ENCODE peak calls at places on chromosomes 6 and 20, in six cellular contexts. G, Y, Q, O, E and V are unnamed samples.

GRCh38 chr6:3345836-3346235 is 87.1 kb downstream of the PSMG4 start:
- DNase-seq in E (no peak), G (no peak), Y (no peak), Q (no peak), O (no peak), V (no peak)

GRCh38 chr6:79463721-79464120 is 73.5 kb downstream of the LCA5 start:
- DNase-seq in E (no peak), Q (no peak), Y (no peak), O (no peak), G (no peak), V (no peak)

GRCh38 chr6:32944265-32944664 is 3.4 kb upstream of the HLA-DMB start:
- DNase-seq in O (no peak), G (peak), Y (no peak), Q (no peak), E (peak), V (peak)

GRCh38 chr20:57791946-57792328 is 82.1 kb upstream of the PMEPA1 start:
- DNase-seq in E (no peak), Y (no peak), Q (no peak), G (no peak), O (no peak), V (no peak)

GRCh38 chr20:34472246-34472925 is 43.8 kb upstream of the DYNLRB1 start:
- DNase-seq in E (no peak), Y (no peak), Q (no peak), O (peak), G (no peak), V (no peak)

GRCh38 chr6:64750910-64751309 is 956.1 kb downstream of the EYS start:
- DNase-seq in E (no peak), O (no peak), G (no peak), Y (no peak), Q (no peak), V (no peak)

GRCh38 chr6:100673641-100674040 is 207.5 kb downstream of the ASCC3 start:
- DNase-seq in O (no peak), Y (no peak), E (no peak), G (no peak), Q (no peak), V (no peak)

GRCh38 chr6:4036581-4036980 is 42.4 kb downstream of the FAM217A start:
- DNase-seq in E (no peak), Y (no peak), O (no peak), Q (no peak), G (no peak), V (no peak)

GRCh38 chr20:57801046-57801445 is 91.2 kb upstream of the PMEPA1 start:
- DNase-seq in Q (no peak), O (no peak), Y (no peak), G (no peak), E (no peak), V (no peak)

GRCh38 chr6:130223508-130223907 is 757 bp upstream of the SAMD3 start:
- DNase-seq in O (no peak), E (peak), Y (no peak), Q (no peak), G (no peak), V (peak)

GRCh38 chr20:23366384-23366783 is 4.4 kb downstream of the GZF1 start:
- DNase-seq in Y (no peak), Q (no peak), G (no peak), E (no peak), O (no peak), V (no peak)

GRCh38 chr6:135182993-135183531 is 2.0 kb downstream of the MYB start:
- DNase-seq in E (no peak), Q (no peak), G (peak), O (peak), Y (no peak), V (peak)

GRCh38 chr6:116190550-116190949 is 63.3 kb downstream of the TSPYL4 start:
- DNase-seq in O (no peak), Q (no peak), E (no peak), Y (no peak), G (no peak), V (no peak)

GRCh38 chr6:30841644-30842504 is 42.4 kb upstream of the DDR1 start:
- DNase-seq in O (no peak), Y (no peak), G (peak), Q (no peak), E (no peak), V (no peak)

GRCh38 chr20:37673429-37673828 is 20.4 kb upstream of the CTNNBL1 start:
- DNase-seq in Q (no peak), O (no peak), E (no peak), Y (no peak), G (no peak), V (no peak)

GRCh38 chr6:134698228-134698627 is 251.7 kb downstream of the ALDH8A1 start:
- DNase-seq in E (no peak), Y (no peak), O (no peak), G (no peak), Q (no peak), V (no peak)

GRCh38 chr6:34241351-34242215 is 4.9 kb downstream of the HMGA1 start:
- DNase-seq in E (no peak), O (peak), Y (peak), G (no peak), Q (no peak), V (no peak)

GRCh38 chr20:62363920-62364851 is 2.9 kb downstream of the LAMA5 start:
- DNase-seq in Q (no peak), Y (peak), O (no peak), E (no peak), G (no peak), V (peak)

GRCh38 chr6:95364016-95364604 is 213.2 kb upstream of the MANEA start:
- DNase-seq in Q (peak), O (no peak), E (no peak), G (no peak), Y (no peak), V (no peak)

GRCh38 chr6:146598785-146599405 is at the start of gene ADGB:
- DNase-seq in Y (no peak), O (peak), G (peak), Q (peak), E (no peak), V (peak)

GRCh38 chr6:101845621-101846020 is 452.1 kb downstream of the GRIK2 start:
- DNase-seq in O (no peak), E (peak), G (no peak), Q (no peak), Y (no peak), V (no peak)
- TF ChIP-seq EP300 in O (no peak), E (no peak), G (no peak), Q (no peak), Y (no peak), V (no peak)

GRCh38 chr6:44042261-44043035 is 84.8 kb downstream of the MRPL14 start:
- DNase-seq in O (peak), Q (no peak), Y (peak), E (no peak), G (no peak), V (no peak)

GRCh38 chr6:44043036-44043478 is 84.2 kb downstream of the MRPL14 start:
- DNase-seq in O (no peak), E (no peak), G (no peak), Q (no peak), Y (peak), V (no peak)

GRCh38 chr6:44039839-44040350 is 87.4 kb downstream of the MRPL14 start:
- DNase-seq in Y (peak), E (no peak), G (no peak), Q (no peak), O (no peak), V (no peak)

GRCh38 chr6:44040786-44041185 is 86.5 kb downstream of the MRPL14 start:
- DNase-seq in G (no peak), E (no peak), Y (peak), O (no peak), Q (no peak), V (no peak)

GRCh38 chr6:44041461-44042260 is 85.6 kb downstream of the MRPL14 start:
- DNase-seq in E (no peak), Y (peak), O (peak), Q (no peak), G (no peak), V (peak)
- TF ChIP-seq POLR2AphosphoS5 in E (no peak), Y (no peak), O (no peak), Q (peak), G (peak), V (no peak)

GRCh38 chr6:167839755-167840154 is 13.0 kb downstream of the AFDN start:
- DNase-seq in Y (no peak), E (no peak), Q (no peak), G (no peak), O (no peak), V (no peak)
- H3K27ac ChIP-seq in Y (no peak), E (no peak), Q (no peak), G (no peak), O (peak), V (no peak)

GRCh38 chr20:48681201-48681881 is 146.5 kb downstream of the PREX1 start:
- DNase-seq in O (no peak), Q (no peak), Y (no peak), G (no peak), E (no peak), V (no peak)

GRCh38 chr20:48681882-48682426 is 145.8 kb downstream of the PREX1 start:
- DNase-seq in Q (no peak), E (no peak), O (no peak), G (no peak), Y (no peak), V (no peak)

GRCh38 chr20:48683467-48684175 is 144.2 kb downstream of the PREX1 start:
- DNase-seq in Q (no peak), G (no peak), O (no peak), Y (no peak), E (no peak), V (no peak)

GRCh38 chr20:48684501-48685041 is 143.2 kb downstream of the PREX1 start:
- DNase-seq in E (no peak), O (no peak), G (peak), Y (no peak), Q (no peak), V (peak)

DNA sequence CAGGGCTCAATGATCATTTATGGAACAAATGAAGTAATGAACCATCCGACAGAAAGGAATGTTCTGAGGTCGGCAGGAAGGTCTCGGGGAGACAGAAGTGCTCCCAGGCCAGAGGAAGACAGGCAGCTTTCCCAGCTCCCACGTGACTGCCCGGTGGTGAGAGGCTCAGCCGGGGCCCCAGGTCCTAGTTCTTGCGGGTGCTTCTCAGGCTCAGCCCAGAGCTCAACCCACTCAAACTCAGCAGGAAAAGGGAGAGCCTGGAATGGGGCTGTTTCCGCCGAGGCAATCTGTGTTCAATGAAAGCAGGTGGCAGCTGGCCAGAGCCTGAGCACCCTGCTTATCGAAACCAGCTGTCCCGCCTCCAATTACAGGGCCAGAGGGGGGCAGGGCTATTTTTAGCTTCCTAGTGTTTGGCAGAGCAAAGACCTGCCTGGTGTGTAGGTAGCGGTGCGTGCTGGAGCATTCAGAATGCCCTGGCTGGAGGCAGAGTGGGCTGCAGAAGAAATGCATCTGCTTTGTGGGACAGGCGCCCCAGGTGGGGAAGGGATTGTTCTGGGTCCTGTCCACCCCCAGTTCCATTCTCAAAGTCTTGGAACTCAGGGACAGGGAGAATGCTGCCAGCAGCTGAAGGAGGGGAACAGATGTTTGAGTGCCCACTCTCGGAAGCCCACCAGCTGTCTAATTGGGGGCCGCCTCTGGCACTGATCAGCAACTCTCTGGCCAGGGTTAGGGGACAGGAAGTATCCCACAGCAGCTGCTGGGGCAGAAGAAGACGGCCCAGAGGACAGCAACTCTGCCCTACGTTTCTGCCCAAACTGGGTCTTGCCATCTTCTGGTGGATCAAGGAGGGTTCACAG is 145.0 kb downstream of the PREX1 start:
- DNase-seq in O (peak), E (no peak), Y (peak), G (peak), Q (peak), V (peak)
- TF ChIP-seq EP300 in O (no peak), E (no peak), Y (no peak), G (no peak), Q (peak), V (no peak)

GRCh38 chr6:7215798-7216231 is 97.2 kb downstream of the SSR1 start:
- DNase-seq in Y (no peak), Q (no peak), G (no peak), O (no peak), E (no peak), V (no peak)

GRCh38 chr6:7218586-7218985 is 94.4 kb downstream of the SSR1 start:
- DNase-seq in O (no peak), Y (no peak), Q (no peak), E (no peak), G (no peak), V (no peak)

GRCh38 chr6:7219310-7219709 is 93.7 kb downstream of the SSR1 start:
- DNase-seq in Q (no peak), O (peak), Y (no peak), G (peak), E (no peak), V (peak)

GRCh38 chr6:7215140-7215539 is 97.9 kb downstream of the SSR1 start:
- DNase-seq in O (no peak), Q (no peak), G (no peak), Y (no peak), E (no peak), V (no peak)

DNA sequence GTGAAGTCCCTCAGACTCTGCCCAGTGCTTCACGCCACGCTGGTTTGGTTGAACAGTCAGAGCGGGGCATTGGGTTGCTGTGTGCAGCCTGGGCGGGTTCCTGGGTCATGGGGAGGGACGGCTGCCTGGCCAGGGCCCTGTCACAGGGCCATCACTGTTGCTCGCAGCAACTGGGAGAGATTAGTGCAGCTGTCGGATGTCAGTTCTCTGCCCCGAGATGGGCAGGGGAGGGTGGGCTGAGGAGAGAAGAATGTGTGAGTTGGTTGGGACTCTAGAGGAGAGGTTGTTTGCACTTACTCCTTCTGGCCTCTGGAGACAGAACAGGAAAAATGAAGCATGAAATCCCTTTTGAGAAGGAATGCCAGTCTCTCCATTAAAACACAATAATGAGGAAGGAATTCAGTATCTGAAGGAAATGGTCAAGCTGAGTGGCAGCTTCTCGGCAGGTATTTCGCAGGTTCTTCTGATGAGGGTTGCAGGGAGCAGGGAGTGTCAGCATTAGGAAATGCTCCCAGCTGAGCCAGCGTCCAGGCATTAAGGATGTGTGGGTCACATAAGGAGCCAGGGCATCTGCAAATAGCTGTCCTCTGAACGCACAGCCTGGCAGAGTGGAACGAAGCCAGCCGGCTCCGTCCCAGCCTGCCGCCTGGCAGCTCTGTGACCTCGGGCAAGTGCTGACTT is 95.9 kb downstream of the SSR1 start:
- DNase-seq in Y (no peak), G (no peak), Q (no peak), O (no peak), E (no peak), V (no peak)
- TF ChIP-seq POLR2AphosphoS5 in Y (no peak), G (no peak), Q (no peak), O (no peak), E (no peak), V (no peak)

DNA sequence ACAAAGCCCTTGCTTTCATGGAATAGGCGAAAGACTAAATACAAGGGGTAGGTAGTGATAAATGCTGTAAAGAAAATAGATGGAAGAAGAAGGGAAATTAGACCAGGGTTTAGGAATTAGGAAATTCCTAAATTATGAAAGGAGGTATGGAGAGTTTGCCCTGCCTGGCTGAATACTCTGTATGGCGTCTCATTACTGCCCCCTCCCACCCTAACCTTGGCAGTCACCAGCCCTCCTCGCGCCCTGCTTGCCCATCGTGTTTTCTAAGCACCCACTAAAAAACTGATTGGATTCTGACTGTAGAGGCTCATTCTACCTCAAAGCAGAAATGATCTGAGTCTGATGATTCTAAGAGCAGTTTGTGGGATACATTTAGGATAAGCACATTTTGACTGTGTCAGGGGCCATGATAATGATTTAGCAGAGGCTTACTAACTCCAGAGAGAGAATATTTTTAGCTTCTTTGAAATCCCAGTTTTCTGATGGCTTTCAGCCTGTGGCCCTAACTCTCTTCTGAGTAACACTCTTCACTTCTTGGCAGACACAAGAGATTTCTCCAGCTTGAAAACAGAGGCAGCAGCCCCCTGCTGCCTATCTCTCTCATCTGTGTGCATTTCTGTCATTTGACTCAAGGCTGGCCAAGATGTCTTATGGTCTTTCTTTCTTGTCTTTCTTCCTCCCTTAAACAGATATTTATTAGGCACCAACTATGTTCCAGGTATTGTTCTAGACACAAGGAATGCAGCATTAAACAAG is 1.4 kb upstream of the CHD6 start:
- DNase-seq in O (no peak), Y (no peak), E (no peak), Q (peak), G (no peak), V (no peak)
- H3K27ac ChIP-seq in O (no peak), Y (peak), E (no peak), Q (no peak), G (peak), V (peak)

DNA sequence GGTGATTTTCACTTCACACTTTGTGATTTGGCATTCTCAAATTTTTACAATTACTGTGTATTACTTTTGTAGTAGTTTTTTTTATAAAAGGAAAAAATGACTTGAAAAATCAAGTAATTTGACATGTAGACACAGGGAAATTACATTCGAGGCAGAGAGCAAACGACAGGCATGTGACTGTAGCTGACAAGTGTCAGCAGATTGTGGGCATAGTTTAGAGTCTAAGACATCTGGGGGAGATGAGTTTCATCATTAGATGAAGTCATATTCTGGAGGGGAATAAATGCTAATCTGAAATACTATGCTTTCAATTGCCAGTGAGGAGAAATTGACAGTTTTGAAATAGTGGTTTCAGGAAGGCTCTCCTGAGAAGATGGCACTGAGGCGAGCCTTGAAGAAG is 126.0 kb downstream of the MTHFD1L start:
- DNase-seq in O (no peak), Q (no peak), E (no peak), Y (no peak), G (no peak), V (no peak)
- TF ChIP-seq EP300 in O (no peak), Q (no peak), E (no peak), Y (no peak), G (no peak), V (no peak)

GRCh38 chr6:27250955-27251671 is 3.6 kb downstream of the PRSS16 start:
- DNase-seq in Y (no peak), G (peak), Q (peak), O (peak), E (peak), V (peak)
- TF ChIP-seq POLR2AphosphoS5 in Y (no peak), G (no peak), Q (no peak), O (no peak), E (no peak), V (peak)

DNA sequence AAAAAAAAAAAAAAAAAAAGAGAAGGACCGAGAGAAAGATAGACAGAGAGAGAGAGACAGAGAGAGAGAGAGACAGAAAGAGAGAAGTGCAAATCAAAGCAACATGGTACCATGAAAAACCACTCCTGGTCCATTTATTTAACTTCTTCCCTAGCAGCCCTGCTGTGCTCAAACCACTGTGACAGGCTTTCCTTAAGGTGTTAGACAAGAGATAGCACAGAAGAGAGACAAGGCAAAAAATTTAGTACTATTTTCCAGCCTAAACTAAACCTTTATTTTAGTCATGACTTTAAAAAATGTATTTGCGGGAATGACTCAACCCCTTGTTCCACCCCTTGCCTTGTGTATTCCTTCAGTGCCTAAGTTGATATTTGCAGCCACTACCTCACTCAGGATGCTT is 437 bp downstream of the RIPOR2 start:
- DNase-seq in E (no peak), Y (no peak), O (no peak), Q (no peak), G (no peak), V (no peak)
- H3K27ac ChIP-seq in E (peak), Y (no peak), O (no peak), Q (no peak), G (peak), V (no peak)